ENCODE peak calls at places on chromosomes 7 and 10, in five cellular contexts. One of them, this sample, is unnamed.

GRCh38 chr10:60235001-60235400 is 154.7 kb downstream of the ANK3 start:
- DNase-seq in K562: no peak
- DNase-seq in HepG2: no peak
- DNase-seq in SK-N-SH: no peak
- DNase-seq in GM12878: no peak
- DNase-seq in this sample: no peak

GRCh38 chr10:97719602-97720001 is 6.1 kb downstream of the MARVELD1 start:
- DNase-seq in GM12878: no peak
- DNase-seq in SK-N-SH: no peak
- DNase-seq in HepG2: no peak
- DNase-seq in K562: no peak
- DNase-seq in this sample: no peak

GRCh38 chr7:2175514-2175913 is 57.2 kb downstream of the MAD1L1 start:
- DNase-seq in GM12878: no peak
- DNase-seq in K562: no peak
- DNase-seq in HepG2: peak
- DNase-seq in SK-N-SH: peak
- DNase-seq in this sample: no peak

GRCh38 chr10:99730026-99730425 is 1.9 kb downstream of the COX15 start:
- DNase-seq in K562: no peak
- DNase-seq in GM12878: no peak
- DNase-seq in SK-N-SH: no peak
- DNase-seq in HepG2: no peak
- DNase-seq in this sample: no peak

GRCh38 chr10:36023939-36024338 is 381.8 kb upstream of the FZD8 start:
- DNase-seq in HepG2: peak
- DNase-seq in K562: no peak
- DNase-seq in SK-N-SH: no peak
- DNase-seq in GM12878: no peak
- DNase-seq in this sample: no peak

GRCh38 chr10:20156511-20156910 is 340.3 kb downstream of the PLXDC2 start:
- DNase-seq in HepG2: no peak
- DNase-seq in K562: no peak
- DNase-seq in GM12878: no peak
- DNase-seq in SK-N-SH: no peak
- DNase-seq in this sample: no peak

GRCh38 chr10:133336131-133337078 is at the start of gene CALY:
- DNase-seq in GM12878: no peak
- DNase-seq in HepG2: no peak
- DNase-seq in SK-N-SH: peak
- DNase-seq in K562: peak
- DNase-seq in this sample: no peak

GRCh38 chr7:150716368-150716767 is at the start of gene GIMAP1:
- DNase-seq in SK-N-SH: no peak
- DNase-seq in K562: no peak
- DNase-seq in HepG2: no peak
- DNase-seq in GM12878: no peak
- DNase-seq in this sample: peak

GRCh38 chr7:135168001-135168400 is 2.5 kb downstream of the CYREN start:
- DNase-seq in SK-N-SH: no peak
- DNase-seq in HepG2: no peak
- DNase-seq in K562: peak
- DNase-seq in GM12878: no peak
- DNase-seq in this sample: no peak

GRCh38 chr10:68153473-68154210 is 44.4 kb downstream of the MYPN start:
- DNase-seq in K562: no peak
- DNase-seq in SK-N-SH: peak
- DNase-seq in GM12878: no peak
- DNase-seq in HepG2: peak
- DNase-seq in this sample: no peak

GRCh38 chr10:653991-654646 is 35.3 kb downstream of the DIP2C start:
- DNase-seq in GM12878: no peak
- DNase-seq in HepG2: no peak
- DNase-seq in K562: no peak
- DNase-seq in SK-N-SH: no peak
- DNase-seq in this sample: no peak

GRCh38 chr7:157411580-157411979 is 74.8 kb downstream of the DNAJB6 start:
- DNase-seq in GM12878: no peak
- DNase-seq in SK-N-SH: peak
- DNase-seq in HepG2: no peak
- DNase-seq in K562: peak
- DNase-seq in this sample: no peak

GRCh38 chr10:11396311-11396960 is 215.0 kb downstream of the USP6NL start:
- DNase-seq in K562: no peak
- DNase-seq in HepG2: no peak
- DNase-seq in SK-N-SH: no peak
- DNase-seq in GM12878: no peak
- DNase-seq in this sample: no peak

GRCh38 chr10:87925570-87925969 is 62.1 kb downstream of the PTEN start:
- DNase-seq in GM12878: no peak
- DNase-seq in HepG2: no peak
- DNase-seq in K562: no peak
- DNase-seq in SK-N-SH: no peak
- DNase-seq in this sample: no peak
- TF ChIP-seq REST in GM12878: no peak
- TF ChIP-seq REST in HepG2: no peak
- TF ChIP-seq REST in K562: no peak
- TF ChIP-seq REST in SK-N-SH: no peak
- TF ChIP-seq REST in this sample: no peak

DNA sequence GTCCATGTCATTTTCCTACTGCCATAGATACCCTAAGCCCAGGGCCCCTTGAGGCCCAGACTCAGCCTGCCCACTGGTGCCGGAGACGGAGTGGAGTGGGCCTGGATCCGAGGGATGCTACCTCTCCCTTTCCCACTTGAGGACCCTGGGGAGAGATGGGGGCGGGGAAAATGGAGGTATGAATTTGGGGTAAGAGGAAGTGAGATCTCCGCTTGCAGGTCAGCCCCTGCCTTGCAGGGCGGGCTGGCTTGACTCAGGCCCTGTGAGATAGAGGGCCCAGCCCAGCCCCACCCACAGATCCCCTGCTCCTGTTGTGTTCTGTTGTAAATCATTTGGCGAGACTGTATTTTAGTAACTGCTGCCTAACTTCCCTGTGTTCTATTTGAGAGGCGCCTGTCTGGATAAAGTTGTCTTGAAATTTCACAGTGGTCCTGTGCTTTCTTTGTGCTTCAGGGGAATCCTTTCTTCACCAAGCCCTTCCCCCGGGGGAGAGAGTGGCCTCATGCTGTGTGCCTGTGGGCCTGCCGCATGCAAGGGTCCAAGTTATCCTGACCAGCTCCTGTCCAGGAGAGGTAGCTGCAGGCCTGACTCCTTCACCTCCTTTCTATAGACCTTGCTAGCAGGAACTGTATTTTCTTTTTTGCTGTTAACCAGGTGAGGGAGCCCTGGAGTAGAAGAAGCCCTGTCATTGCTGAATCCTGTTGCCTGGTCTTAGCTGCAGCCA is 13.3 kb downstream of the YKT6 start:
- DNase-seq in SK-N-SH: peak
- DNase-seq in GM12878: no peak
- DNase-seq in K562: peak
- DNase-seq in HepG2: peak
- DNase-seq in this sample: no peak
- TF ChIP-seq GABPA in SK-N-SH: no peak
- TF ChIP-seq GABPA in GM12878: no peak
- TF ChIP-seq GABPA in K562: no peak
- TF ChIP-seq GABPA in HepG2: no peak
- TF ChIP-seq GABPA in this sample: no peak

DNA sequence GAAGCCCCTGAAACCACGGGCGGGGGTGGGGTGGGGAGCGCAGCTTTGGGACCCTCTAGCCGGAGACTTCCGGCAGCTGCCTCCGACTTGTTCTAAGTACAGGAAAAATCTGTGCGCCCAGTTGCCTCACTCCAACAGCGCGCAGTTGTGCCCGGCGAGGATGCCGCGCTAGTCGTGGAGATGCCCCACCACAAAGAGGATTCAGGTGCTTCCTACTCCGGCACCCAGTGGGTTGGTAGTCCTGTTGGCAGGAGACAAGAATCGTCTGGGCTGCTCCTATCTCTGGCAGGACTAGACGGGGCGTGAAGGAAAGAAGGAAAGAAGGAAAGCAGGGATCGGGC is 461 bp upstream of the NPY start:
- DNase-seq in GM12878: no peak
- DNase-seq in SK-N-SH: no peak
- DNase-seq in HepG2: no peak
- DNase-seq in K562: no peak
- DNase-seq in this sample: no peak
- TF ChIP-seq REST in GM12878: no peak
- TF ChIP-seq REST in SK-N-SH: no peak
- TF ChIP-seq REST in HepG2: no peak
- TF ChIP-seq REST in K562: no peak
- TF ChIP-seq REST in this sample: no peak

GRCh38 chr10:69801094-69801433 is 642 bp upstream of the COL13A1 start:
- DNase-seq in GM12878: no peak
- DNase-seq in HepG2: peak
- DNase-seq in K562: peak
- DNase-seq in SK-N-SH: peak
- DNase-seq in this sample: no peak

GRCh38 chr10:69803809-69804208 is 2.1 kb downstream of the COL13A1 start:
- DNase-seq in GM12878: no peak
- DNase-seq in SK-N-SH: no peak
- DNase-seq in K562: no peak
- DNase-seq in HepG2: no peak
- DNase-seq in this sample: no peak

GRCh38 chr10:69800665-69801064 is 1.0 kb upstream of the COL13A1 start:
- DNase-seq in K562: no peak
- DNase-seq in SK-N-SH: no peak
- DNase-seq in GM12878: no peak
- DNase-seq in HepG2: no peak
- DNase-seq in this sample: no peak

GRCh38 chr10:69801434-69802315 is at the start of gene COL13A1:
- DNase-seq in K562: peak
- DNase-seq in HepG2: no peak
- DNase-seq in GM12878: no peak
- DNase-seq in SK-N-SH: peak
- DNase-seq in this sample: no peak

GRCh38 chr10:69802424-69803161 is 887 bp downstream of the COL13A1 start:
- DNase-seq in K562: no peak
- DNase-seq in SK-N-SH: peak
- DNase-seq in HepG2: no peak
- DNase-seq in GM12878: no peak
- DNase-seq in this sample: no peak
- TF ChIP-seq GABPA in K562: no peak
- TF ChIP-seq GABPA in SK-N-SH: no peak
- TF ChIP-seq GABPA in HepG2: no peak
- TF ChIP-seq GABPA in GM12878: no peak
- TF ChIP-seq GABPA in this sample: no peak

DNA sequence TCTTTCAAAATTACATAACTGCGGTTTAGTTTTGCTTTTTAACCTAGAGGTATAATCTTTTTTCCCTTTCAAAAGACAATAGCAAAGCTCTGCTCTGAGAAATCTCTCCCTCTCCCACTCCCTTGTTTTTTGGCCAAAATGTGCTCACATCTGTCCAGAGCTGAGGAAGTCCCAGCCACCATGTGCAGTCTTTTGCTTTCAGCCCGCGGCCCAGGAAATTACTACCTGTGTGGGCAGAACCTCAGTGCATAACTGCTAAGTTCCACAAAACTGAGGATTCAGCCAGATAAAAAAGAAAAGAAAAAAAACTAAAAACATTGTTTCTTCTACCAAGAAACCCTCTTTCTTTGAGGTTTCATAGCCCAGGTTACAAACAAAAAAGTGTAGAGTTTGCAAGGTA is 115.0 kb upstream of the HGF start:
- DNase-seq in GM12878: no peak
- DNase-seq in K562: no peak
- DNase-seq in HepG2: no peak
- DNase-seq in SK-N-SH: no peak
- DNase-seq in this sample: peak
- TF ChIP-seq REST in GM12878: no peak
- TF ChIP-seq REST in K562: no peak
- TF ChIP-seq REST in HepG2: no peak
- TF ChIP-seq REST in SK-N-SH: no peak
- TF ChIP-seq REST in this sample: no peak

GRCh38 chr7:85030893-85031292 is 156.0 kb downstream of the SEMA3D start:
- DNase-seq in HepG2: peak
- DNase-seq in K562: peak
- DNase-seq in SK-N-SH: peak
- DNase-seq in GM12878: no peak
- DNase-seq in this sample: no peak
- TF ChIP-seq GABPA in HepG2: no peak
- TF ChIP-seq GABPA in K562: no peak
- TF ChIP-seq GABPA in SK-N-SH: no peak
- TF ChIP-seq GABPA in GM12878: no peak
- TF ChIP-seq GABPA in this sample: no peak

This sample was measured in HL-60.